ENCODE peak calls at places on chromosome 20, in four cellular contexts. U, F, L and C are unnamed samples.
A peak's percentile ranks its signal among the peaks of the same experiment; 100 is the strongest.

GRCh38 chr20:36658300-36658699 is 12.3 kb upstream of the SLA2 start:
- ATAC-seq in U (no peak), F (no peak), L (peak; percentile 83), C (no peak)

GRCh38 chr20:24533449-24533848 is 64.0 kb downstream of the SYNDIG1 start:
- ATAC-seq in U (no peak), F (no peak), L (no peak), C (no peak)

GRCh38 chr20:38093641-38094077 is 60.1 kb downstream of the RPRD1B start:
- ATAC-seq in U (no peak), F (no peak), L (no peak), C (no peak)

GRCh38 chr20:12237772-12238171 is 320.1 kb downstream of the BTBD3 start:
- ATAC-seq in U (no peak), F (no peak), L (no peak), C (no peak)

GRCh38 chr20:63625771-63626423 is 1.0 kb downstream of the GMEB2 start:
- ATAC-seq in U (no peak), F (no peak), L (no peak), C (no peak)

GRCh38 chr20:35603695-35604443 is 11.8 kb upstream of the SPAG4 start:
- ATAC-seq in U (no peak), F (no peak), L (no peak), C (no peak)

GRCh38 chr20:39865446-39865845 is 823.6 kb downstream of the MAFB start:
- ATAC-seq in U (no peak), F (no peak), L (no peak), C (no peak)

GRCh38 chr20:50223321-50223995 is 32.8 kb downstream of the CEBPB start:
- ATAC-seq in U (no peak), F (no peak), L (no peak), C (no peak)

GRCh38 chr20:56606174-56606945 is 22.7 kb upstream of the TFAP2C start:
- ATAC-seq in U (peak; percentile 97), F (no peak), L (no peak), C (no peak)

GRCh38 chr20:9417665-9418064 is 96.7 kb upstream of the LAMP5 start:
- ATAC-seq in U (no peak), F (no peak), L (no peak), C (no peak)

GRCh38 chr20:50587291-50587961 is 77.2 kb downstream of the PTPN1 start:
- ATAC-seq in U (peak; percentile 36), F (no peak), L (no peak), C (no peak)

GRCh38 chr20:15675151-15675550 is 898.1 kb downstream of the KIF16B start:
- ATAC-seq in U (no peak), F (no peak), L (no peak), C (no peak)

GRCh38 chr20:44431502-44432234 is 44.0 kb upstream of the TTPAL start:
- ATAC-seq in U (no peak), F (no peak), L (no peak), C (no peak)

GRCh38 chr20:57897156-57897874 is 187.5 kb upstream of the PMEPA1 start:
- ATAC-seq in U (peak; percentile 94), F (no peak), L (no peak), C (no peak)

GRCh38 chr20:57392512-57393271 is 1.5 kb downstream of the RBM38 start:
- ATAC-seq in U (peak; percentile 42), F (peak; percentile 72), L (peak; percentile 67), C (no peak)